ENCODE peak calls at places on chromosomes 16 and 17, in nine cellular contexts. Q, V, N, P, A, B, F, M and L are unnamed samples.

GRCh38 chr17:27586203-27586701 is 44.7 kb upstream of the LGALS9 start:
- DNase-seq in Q (no peak), V (no peak), N (no peak), P (no peak), A (no peak), B (no peak), F (peak), M (peak), L (no peak)

GRCh38 chr17:45371414-45372324 is 54.8 kb upstream of the MAP3K14 start:
- DNase-seq in Q (peak), V (peak), N (peak), P (peak), A (peak), B (peak), F (peak), M (peak), L (peak)

GRCh38 chr17:67615736-67616135 is 102.0 kb upstream of the NOL11 start:
- DNase-seq in Q (no peak), V (no peak), N (no peak), P (no peak), A (no peak), B (no peak), F (no peak), M (no peak), L (no peak)

GRCh38 chr17:81956607-81957589 is 4.1 kb downstream of the NOTUM start:
- DNase-seq in Q (no peak), V (no peak), N (no peak), P (no peak), A (no peak), B (no peak), F (no peak), M (peak), L (no peak)

GRCh38 chr17:13575922-13576419 is 25.8 kb downstream of the HS3ST3A1 start:
- DNase-seq in Q (no peak), V (no peak), N (no peak), P (no peak), A (no peak), B (no peak), F (no peak), M (peak), L (no peak)

GRCh38 chr16:2507052-2507678 is 6.6 kb upstream of the ATP6V0C start:
- DNase-seq in Q (no peak), V (no peak), N (no peak), P (no peak), A (no peak), B (no peak), F (no peak), M (no peak), L (no peak)

GRCh38 chr17:4555863-4556646 is 871 bp upstream of the MYBBP1A start:
- DNase-seq in Q (no peak), V (no peak), N (no peak), P (no peak), A (no peak), B (no peak), F (no peak), M (no peak), L (no peak)

GRCh38 chr17:83200231-83200699 is 120.9 kb downstream of the METRNL start:
- DNase-seq in Q (no peak), V (no peak), N (no peak), P (peak), A (peak), B (no peak), F (no peak), M (no peak), L (peak)

GRCh38 chr17:8745586-8746500 is 1.2 kb upstream of the CCDC42 start:
- DNase-seq in Q (peak), V (peak), N (peak), P (peak), A (peak), B (no peak), F (peak), M (peak), L (peak)

GRCh38 chr17:49459401-49459984 is 35.6 kb upstream of the NGFR start:
- DNase-seq in Q (no peak), V (no peak), N (no peak), P (no peak), A (no peak), B (no peak), F (no peak), M (peak), L (no peak)

GRCh38 chr16:24748242-24748641 is 18.8 kb downstream of the TNRC6A start:
- DNase-seq in Q (no peak), V (no peak), N (no peak), P (peak), A (peak), B (peak), F (peak), M (no peak), L (peak)

GRCh38 chr16:2026461-2027023 is at the start of gene NHERF2:
- DNase-seq in Q (peak), V (no peak), N (peak), P (no peak), A (no peak), B (no peak), F (no peak), M (peak), L (peak)

GRCh38 chr16:19874026-19874425 is 10.6 kb downstream of the GPRC5B start:
- DNase-seq in Q (no peak), V (no peak), N (no peak), P (no peak), A (no peak), B (no peak), F (no peak), M (no peak), L (no peak)

GRCh38 chr17:40315678-40316570 is 6.9 kb downstream of the RARA start:
- DNase-seq in Q (no peak), V (no peak), N (no peak), P (peak), A (peak), B (no peak), F (no peak), M (peak), L (no peak)

GRCh38 chr17:77541995-77542394 is 401.2 kb downstream of the SEC14L1 start:
- DNase-seq in Q (no peak), V (no peak), N (no peak), P (no peak), A (no peak), B (no peak), F (no peak), M (no peak), L (no peak)

GRCh38 chr16:84677849-84678248 is 22.0 kb upstream of the USP10 start:
- DNase-seq in Q (no peak), V (no peak), N (no peak), P (no peak), A (no peak), B (no peak), F (no peak), M (peak), L (no peak)

GRCh38 chr16:5502467-5502869 is 404.9 kb upstream of the EEF2KMT start:
- DNase-seq in Q (peak), V (peak), N (peak), P (no peak), A (peak), B (no peak), F (peak), M (peak), L (no peak)

GRCh38 chr17:38539386-38539785 is 66.4 kb downstream of the SRCIN1 start:
- DNase-seq in Q (no peak), V (no peak), N (no peak), P (no peak), A (no peak), B (no peak), F (no peak), M (no peak), L (no peak)

GRCh38 chr16:55622930-55623561 is 32.7 kb upstream of the SLC6A2 start:
- DNase-seq in Q (peak), V (no peak), N (peak), P (no peak), A (peak), B (no peak), F (peak), M (peak), L (peak)

GRCh38 chr17:56319531-56319930 is 166.3 kb downstream of the ANKFN1 start:
- DNase-seq in Q (peak), V (no peak), N (no peak), P (no peak), A (no peak), B (peak), F (peak), M (peak), L (no peak)

GRCh38 chr16:49767998-49768397 is 87.9 kb downstream of the ZNF423 start:
- DNase-seq in Q (no peak), V (no peak), N (no peak), P (no peak), A (no peak), B (no peak), F (no peak), M (no peak), L (no peak)

GRCh38 chr17:66235377-66235994 is 6.3 kb upstream of the APOH start:
- DNase-seq in Q (no peak), V (no peak), N (no peak), P (no peak), A (no peak), B (no peak), F (no peak), M (no peak), L (no peak)
- TF ChIP-seq CTCF in Q (no peak), V (no peak), N (no peak), P (no peak), A (no peak), B (no peak), F (no peak), M (no peak), L (no peak)

GRCh38 chr16:53882310-53882709 is 178.4 kb downstream of the FTO start:
- DNase-seq in Q (no peak), V (no peak), N (no peak), P (no peak), A (no peak), B (no peak), F (peak), M (no peak), L (no peak)
- TF ChIP-seq CTCF in Q (no peak), V (peak), N (no peak), P (no peak), A (no peak), B (peak), F (no peak), M (peak), L (no peak)

DNA sequence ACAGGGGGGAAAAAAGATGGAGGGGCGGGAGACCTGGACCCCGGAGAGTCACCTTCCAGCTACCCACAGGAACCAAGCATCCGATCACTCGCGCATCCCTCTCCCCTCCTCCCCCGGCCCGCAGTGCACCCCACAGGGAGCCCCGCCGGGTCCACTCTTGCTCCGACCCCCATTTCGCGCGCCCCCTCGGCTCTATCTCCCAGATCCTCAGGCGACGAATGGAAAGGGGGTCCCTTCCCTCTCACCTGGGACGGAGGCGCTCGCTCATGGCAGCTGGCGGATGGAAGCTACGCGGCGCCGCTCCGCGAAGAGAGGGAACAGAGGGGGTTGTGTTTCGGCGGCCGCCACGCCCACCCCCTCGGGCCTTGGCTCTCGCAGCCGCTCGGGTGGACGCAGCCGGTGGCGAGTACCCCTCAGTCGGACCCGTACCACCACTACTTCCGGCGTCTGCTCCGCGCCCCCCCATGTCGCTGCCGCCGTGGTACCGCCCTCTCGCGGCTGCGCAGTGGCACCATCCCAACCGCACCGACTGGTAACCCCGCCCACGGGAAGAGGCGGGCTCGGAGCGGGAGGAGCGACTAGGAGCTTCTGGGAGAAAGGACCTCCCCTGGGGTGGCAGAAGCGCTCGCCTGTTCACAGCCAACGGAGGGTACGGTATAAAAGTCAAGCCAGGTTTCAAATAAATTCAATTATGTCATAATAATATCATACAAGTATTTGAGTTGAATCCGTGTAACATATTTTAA is 29.7 kb downstream of the CPSF4L start:
- DNase-seq in Q (peak), V (peak), N (peak), P (peak), A (peak), B (peak), F (peak), M (peak), L (peak)
- TF ChIP-seq CTCF in Q (peak), V (no peak), N (no peak), P (peak), A (no peak), B (peak), F (no peak), M (peak), L (peak)

DNA sequence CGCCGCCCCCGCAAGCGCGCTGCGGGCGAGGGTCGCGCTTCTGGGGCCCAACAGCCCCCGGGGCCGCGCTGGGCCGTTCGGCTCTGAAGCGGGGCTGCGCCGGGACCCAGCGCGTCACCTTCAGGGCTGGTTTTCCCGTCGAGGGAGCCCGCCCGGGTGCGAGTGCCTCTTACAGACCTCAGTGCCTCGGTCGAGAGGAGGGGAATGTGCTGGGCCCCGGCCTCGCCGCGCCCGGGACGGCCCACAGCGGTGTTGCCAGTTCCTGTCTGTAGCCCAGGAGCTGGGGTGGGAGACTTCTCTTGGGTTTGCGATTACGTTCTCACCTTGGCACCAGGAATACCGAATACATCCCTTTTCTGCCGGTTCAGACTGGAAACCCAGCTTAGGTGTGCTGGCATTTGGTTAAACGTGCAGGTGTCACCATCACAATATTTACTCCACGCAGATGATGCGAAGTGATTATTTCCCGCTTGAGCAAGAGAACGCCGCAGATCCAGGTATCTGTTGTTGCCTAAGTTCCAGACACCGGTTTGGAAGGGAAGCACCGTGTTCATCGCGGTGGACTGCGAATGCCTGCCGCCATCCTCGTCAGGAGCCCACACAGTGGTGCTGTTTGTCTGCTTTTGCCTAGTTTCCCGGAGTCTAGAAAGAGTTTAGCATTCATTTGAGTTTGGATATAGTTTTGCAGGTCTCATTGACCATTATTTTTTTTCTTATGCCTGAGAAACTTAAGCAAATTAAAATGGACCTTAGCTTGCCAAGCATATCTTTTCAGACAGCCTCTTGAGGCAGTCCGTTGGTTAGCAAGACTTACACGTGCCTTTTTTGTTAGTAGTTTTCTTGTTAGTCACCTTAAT is 915 bp downstream of the MAP1LC3B start:
- DNase-seq in Q (peak), V (peak), N (peak), P (peak), A (peak), B (no peak), F (peak), M (peak), L (peak)
- TF ChIP-seq CTCF in Q (peak), V (no peak), N (no peak), P (peak), A (no peak), B (peak), F (no peak), M (peak), L (no peak)

DNA sequence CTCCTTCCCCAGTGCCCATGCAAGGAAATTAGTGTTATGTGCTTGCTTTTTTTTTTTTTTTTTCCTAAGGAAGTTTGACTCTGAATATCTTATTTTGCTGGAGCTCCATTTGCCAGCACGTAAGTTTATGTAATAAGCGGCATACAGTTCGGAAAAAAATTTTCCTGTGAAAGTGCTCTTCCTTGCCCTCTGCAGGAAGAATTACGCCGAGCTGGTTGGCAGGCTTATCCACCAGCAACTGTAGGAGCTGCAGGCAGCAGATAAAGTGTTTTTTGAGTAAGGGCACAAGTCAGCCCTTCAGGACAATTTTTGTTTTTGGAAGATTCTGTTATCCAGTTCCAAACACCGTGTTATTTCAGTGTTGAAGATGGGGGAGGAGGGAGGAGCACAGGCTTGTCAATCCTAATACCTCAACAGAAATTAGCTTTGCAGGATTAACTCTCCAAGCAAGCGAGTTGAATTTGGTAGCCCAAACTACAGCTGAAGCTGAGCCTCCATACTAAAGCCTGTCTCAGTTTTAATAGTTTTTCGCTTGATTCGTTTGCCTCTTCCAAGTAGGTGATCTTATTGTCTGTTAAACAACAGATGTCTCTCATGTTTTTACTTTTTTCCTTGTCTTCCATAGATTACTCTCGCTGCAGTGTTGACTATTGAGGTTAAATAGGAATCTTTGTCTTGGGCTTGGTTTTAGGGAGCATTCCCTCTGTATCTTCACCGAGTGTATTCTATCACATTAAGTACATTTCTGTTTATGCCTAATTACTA is 1.1 kb downstream of the SPECC1 start:
- DNase-seq in Q (peak), V (peak), N (no peak), P (peak), A (peak), B (peak), F (peak), M (peak), L (peak)
- TF ChIP-seq CTCF in Q (peak), V (peak), N (no peak), P (peak), A (no peak), B (peak), F (peak), M (peak), L (peak)

DNA sequence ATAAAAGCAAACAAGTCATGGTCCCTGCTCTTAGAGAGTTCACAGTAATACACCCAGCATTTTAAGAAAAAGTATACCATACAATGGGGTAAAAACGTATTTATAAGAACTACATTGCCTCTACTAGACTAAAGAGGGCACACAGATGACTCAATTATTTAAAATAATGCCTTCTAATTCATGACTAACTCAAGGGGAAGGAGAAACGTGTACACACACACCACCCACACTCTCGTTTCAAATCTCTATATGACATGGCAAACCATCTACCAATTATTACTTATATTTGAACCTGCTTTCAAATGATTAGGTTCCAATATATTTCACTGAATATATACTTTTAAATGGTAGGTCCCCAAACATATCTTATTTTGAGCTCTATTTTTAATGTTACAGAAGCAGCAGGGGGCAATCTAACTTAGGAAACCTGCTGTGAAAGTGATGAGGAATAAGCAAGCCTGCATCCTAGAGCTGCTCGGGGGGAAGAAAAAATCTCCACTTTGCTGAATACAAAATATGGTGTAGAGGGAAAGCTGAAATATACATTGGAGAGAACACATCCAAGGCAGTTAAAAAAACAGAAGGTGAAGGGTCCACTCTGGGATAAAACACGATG is 232.4 kb upstream of the PSMD7 start:
- DNase-seq in Q (no peak), V (no peak), N (no peak), P (no peak), A (no peak), B (no peak), F (no peak), M (no peak), L (no peak)
- TF ChIP-seq CTCF in Q (no peak), V (no peak), N (no peak), P (peak), A (no peak), B (no peak), F (no peak), M (no peak), L (peak)